ENCODE peak calls at places on chromosomes 1 and 21, in eight cellular contexts. E, J, B, X, D, L, V and O are unnamed samples. For H3K9me3, the result is how much of the 10 kb centered on the place peaks cover.

GRCh38 chr1:94608852-94609570 is 67.5 kb upstream of the F3 start:
- DNase-seq in B (no peak), E (no peak), X (no peak), D (no peak), L (no peak), J (no peak), V (no peak), O (peak)

GRCh38 chr1:6860401-6860800 is 75.1 kb downstream of the CAMTA1 start:
- DNase-seq in E (peak), D (no peak), L (no peak), B (no peak), V (no peak), X (no peak), J (no peak), O (no peak)

GRCh38 chr1:117754061-117754969 is 148.5 kb downstream of the TENT5C start:
- DNase-seq in J (peak), X (no peak), B (peak), D (no peak), L (no peak), V (peak), E (peak), O (peak)

GRCh38 chr1:230463760-230464159 is 37.6 kb upstream of the PGBD5 start:
- DNase-seq in X (no peak), L (no peak), D (no peak), E (peak), V (no peak), B (no peak), J (no peak), O (no peak)

GRCh38 chr21:29114765-29115164 is 15.7 kb upstream of the MAP3K7CL start:
- DNase-seq in L (no peak), X (no peak), B (no peak), J (no peak), E (no peak), D (no peak), V (no peak), O (no peak)

GRCh38 chr1:10080523-10080922 is 47.8 kb downstream of the UBE4B start:
- DNase-seq in B (no peak), V (no peak), E (no peak), X (no peak), D (no peak), L (no peak), J (no peak), O (no peak)

GRCh38 chr1:209937996-209938959 is at the start of gene SYT14:
- DNase-seq in E (peak), X (peak), D (no peak), B (no peak), J (peak), L (no peak), V (no peak), O (peak)

GRCh38 chr1:164648211-164649080 is 89.5 kb downstream of the PBX1 start:
- DNase-seq in V (no peak), E (peak), B (no peak), J (no peak), D (no peak), L (no peak), X (no peak), O (no peak)

GRCh38 chr1:107389410-107390075 is 248.7 kb downstream of the NTNG1 start:
- DNase-seq in X (no peak), E (no peak), B (no peak), V (no peak), D (no peak), J (no peak), L (no peak), O (no peak)

GRCh38 chr1:63773815-63774616 is at the start of gene ROR1:
- DNase-seq in L (peak), X (peak), D (peak), E (peak), B (peak), V (peak), J (peak), O (peak)

GRCh38 chr1:215114154-215114933 is 31.8 kb downstream of the KCNK2 start:
- DNase-seq in J (no peak), X (no peak), D (no peak), E (no peak), V (no peak), L (no peak), B (no peak), O (no peak)

GRCh38 chr1:162560303-162561036 is 1.1 kb upstream of the UAP1 start:
- DNase-seq in B (peak), X (no peak), V (no peak), D (no peak), J (no peak), E (no peak), L (no peak), O (no peak)

GRCh38 chr1:191851799-191852595 is 306.3 kb upstream of the RGS18 start:
- DNase-seq in V (no peak), D (no peak), E (no peak), X (no peak), J (no peak), L (no peak), B (no peak), O (no peak)

GRCh38 chr1:183180634-183181056 is 5.4 kb upstream of the LAMC2 start:
- DNase-seq in L (no peak), J (peak), D (no peak), B (no peak), X (peak), E (no peak), V (no peak), O (peak)

GRCh38 chr1:44724408-44725308 is 6.3 kb downstream of the RNU5D-1 start:
- DNase-seq in D (no peak), B (no peak), V (no peak), L (no peak), E (no peak), X (peak), J (no peak), O (no peak)

GRCh38 chr1:241934843-241935242 is 22.7 kb upstream of the BECN2 start:
- DNase-seq in L (no peak), D (peak), V (peak), X (no peak), J (no peak), E (peak), B (no peak), O (no peak)

GRCh38 chr1:234607091-234608025 is 2.6 kb downstream of the IRF2BP2 start:
- DNase-seq in D (peak), V (no peak), X (peak), E (peak), B (no peak), J (peak), L (peak), O (peak)
- TF ChIP-seq CTCF in D (no peak), V (no peak), X (no peak), E (no peak), B (no peak), J (peak), L (peak), O (no peak)

DNA sequence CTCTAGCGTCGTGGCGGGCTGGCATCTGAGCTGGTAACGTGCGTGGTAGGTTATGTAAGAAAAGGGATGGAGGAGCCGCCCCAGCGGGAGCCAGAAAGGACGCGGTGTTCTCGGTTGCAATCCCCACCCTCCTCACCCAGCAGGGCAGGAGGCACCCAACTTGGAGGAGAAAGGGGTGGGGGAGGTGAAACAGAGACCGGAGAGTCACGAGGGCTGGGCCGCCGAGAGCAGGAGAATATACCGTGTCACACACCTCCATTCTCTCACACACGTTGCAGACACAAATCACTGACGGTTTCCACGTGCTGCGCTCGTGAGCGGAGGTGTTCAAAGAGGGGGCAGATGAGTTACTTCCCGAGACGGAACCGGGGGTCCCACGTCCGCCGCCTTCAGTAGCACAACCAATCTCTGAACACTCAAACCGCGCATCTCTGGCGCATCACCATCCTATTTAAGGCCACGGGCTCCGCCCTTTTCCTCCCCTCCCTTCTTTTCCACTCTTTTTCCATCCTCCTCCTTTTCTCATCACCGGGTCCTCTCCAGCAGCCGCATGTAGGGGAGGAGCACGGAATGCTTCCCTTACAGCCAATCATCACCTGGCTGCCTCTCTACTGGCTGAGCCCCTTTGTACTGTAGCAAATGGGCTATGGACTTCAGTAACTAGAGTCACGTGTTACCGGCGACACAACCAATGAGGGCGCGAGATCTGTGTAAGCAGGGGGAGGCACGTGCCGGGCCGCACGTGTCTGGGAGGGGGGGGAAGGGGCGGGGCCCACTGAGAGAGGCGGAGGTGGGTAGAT is at the start of gene CIART:
- DNase-seq in L (peak), V (peak), X (peak), B (peak), D (peak), J (peak), E (peak), O (peak)
- TF ChIP-seq POLR2A in L (peak), V (peak), X (no peak), B (no peak), D (peak), J (peak), E (peak), O (peak)

DNA sequence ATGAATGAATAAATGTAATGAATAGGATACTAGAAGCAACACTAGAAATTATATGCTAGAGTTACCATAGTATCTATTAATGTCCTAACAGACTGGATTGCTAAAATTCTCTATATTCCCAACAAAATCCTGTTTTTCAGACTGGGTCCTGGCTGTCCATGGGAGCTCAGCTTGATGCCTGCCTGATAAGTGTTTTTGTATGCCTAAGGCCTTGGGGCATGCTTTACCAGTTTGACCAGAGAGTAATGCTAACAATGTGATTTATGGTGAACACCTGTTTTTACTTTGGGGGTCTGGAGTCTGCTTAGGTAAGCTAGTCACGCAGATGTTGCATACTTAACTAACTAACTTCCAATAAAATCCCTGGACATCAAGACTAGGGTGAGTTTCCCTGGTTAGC is 318.8 kb upstream of the DEPDC1 start:
- DNase-seq in L (no peak), J (no peak), V (no peak), B (no peak), D (no peak), E (no peak), X (no peak), O (no peak)
- H3K9me3 ChIP-seq in L (under half), J (under half), V (under half), B (under half), D (under half), E (under half), X (under half), O (under half)

DNA sequence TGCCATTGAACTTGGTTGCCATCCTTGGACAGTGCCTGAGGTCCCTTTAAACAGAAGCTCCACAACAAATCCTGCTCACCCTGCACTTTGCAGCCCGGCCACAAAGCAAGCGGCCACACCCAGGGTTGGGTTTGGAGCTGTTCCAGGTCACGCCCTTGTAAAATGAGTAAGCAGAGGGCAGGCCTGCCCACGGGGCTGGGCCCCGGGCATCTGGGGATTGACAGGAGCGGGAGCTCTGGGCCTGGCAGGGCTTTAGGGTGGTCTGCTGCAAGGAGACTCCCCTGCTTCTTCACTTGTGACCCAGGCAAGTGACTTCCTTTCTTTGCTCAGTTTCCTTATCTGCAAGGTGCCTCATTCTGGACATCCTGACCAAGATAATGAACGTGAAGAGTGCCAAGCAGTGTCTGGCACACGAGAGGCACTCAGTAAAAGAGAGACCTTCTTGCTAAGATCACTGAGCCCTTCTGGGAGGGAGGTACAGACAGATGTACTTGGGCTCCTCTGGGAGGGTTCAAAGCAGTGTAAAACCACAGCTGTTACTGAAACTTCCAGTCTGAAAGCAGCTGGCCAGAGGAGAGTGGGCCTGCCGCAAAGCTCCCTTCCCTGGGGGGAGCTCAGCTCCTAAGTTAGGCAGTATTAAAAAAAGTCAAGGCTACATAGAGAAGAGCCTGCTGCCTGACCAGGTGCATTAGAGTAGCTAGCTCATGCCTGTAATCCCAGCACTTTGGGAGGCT is 2.6 kb downstream of the E2F2 start:
- DNase-seq in X (peak), L (peak), D (peak), E (peak), V (no peak), B (peak), J (peak), O (peak)
- TF ChIP-seq CTCF in X (no peak), L (no peak), D (no peak), E (no peak), V (no peak), B (peak), J (no peak), O (no peak)

DNA sequence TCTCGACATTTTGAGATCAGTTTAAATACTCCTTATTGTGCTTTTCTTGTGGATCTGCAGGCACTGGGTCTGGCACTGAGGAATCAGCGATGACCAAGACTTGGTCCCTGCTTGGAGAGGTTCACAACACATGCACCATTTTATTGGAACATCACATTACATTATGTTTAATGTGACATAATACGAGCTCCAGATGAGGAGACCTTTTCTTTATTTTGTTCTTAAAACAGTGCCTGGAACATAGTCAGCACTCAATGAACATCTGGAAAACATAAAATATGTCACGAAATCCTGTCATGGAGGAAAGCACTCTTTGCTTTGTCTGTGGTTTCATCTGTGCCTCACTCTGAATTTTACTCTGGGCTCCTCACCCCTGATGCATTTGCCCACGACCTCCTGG is 110.7 kb downstream of the ST6GALNAC3 start:
- DNase-seq in X (no peak), J (no peak), B (no peak), D (no peak), L (no peak), V (no peak), E (no peak), O (no peak)
- TF ChIP-seq POLR2A in X (no peak), J (no peak), B (no peak), D (no peak), L (no peak), V (no peak), E (no peak), O (no peak)

GRCh38 chr1:42239041-42239440 is 74.5 kb upstream of the GUCA2A start:
- DNase-seq in J (no peak), D (no peak), E (no peak), V (no peak), L (no peak), B (no peak), X (no peak), O (no peak)

GRCh38 chr1:42239555-42239954 is 75.0 kb upstream of the GUCA2A start:
- DNase-seq in V (no peak), L (no peak), X (no peak), B (no peak), J (no peak), E (no peak), D (no peak), O (no peak)

GRCh38 chr1:42240964-42241755 is 76.6 kb upstream of the GUCA2A start:
- DNase-seq in L (no peak), V (no peak), X (no peak), D (no peak), J (no peak), B (no peak), E (no peak), O (no peak)
- H3K9me3 ChIP-seq in L (under half), V (under half), X (under half), D (under half), J (under half), B (under half), E (under half), O (under half)

GRCh38 chr1:57447551-57447950 is 23.7 kb upstream of the DAB1 start:
- DNase-seq in E (no peak), B (no peak), X (no peak), D (no peak), J (no peak), L (no peak), V (no peak), O (no peak)
- TF ChIP-seq CTCF in E (no peak), B (no peak), X (no peak), D (no peak), J (no peak), L (no peak), V (no peak), O (no peak)